ENCODE peak calls at places on chromosomes 3 and 15, in ten cellular contexts. One of them, this sample, is unnamed.

GRCh38 chr3:118544458-118544857 is 490.2 kb downstream of the IGSF11 start:
- DNase-seq in colonic mucosa: peak; percentile 51
- DNase-seq in Caco-2: no peak
- DNase-seq in dorsolateral prefrontal cortex: no peak
- DNase-seq in esophagus squamous epithelium: no peak
- DNase-seq in lower lobe of right lung: no peak
- DNase-seq in ovary: no peak
- DNase-seq in cardiac muscle cell: no peak
- DNase-seq in fibroblast of lung: peak; percentile 37
- DNase-seq in left lung: no peak
- DNase-seq in this sample: no peak

GRCh38 chr3:37026851-37027250 is 33.5 kb downstream of the MLH1 start:
- DNase-seq in lower lobe of right lung: no peak
- DNase-seq in esophagus squamous epithelium: no peak
- DNase-seq in cardiac muscle cell: no peak
- DNase-seq in colonic mucosa: no peak
- DNase-seq in ovary: no peak
- DNase-seq in Caco-2: no peak
- DNase-seq in left lung: no peak
- DNase-seq in dorsolateral prefrontal cortex: no peak
- DNase-seq in fibroblast of lung: no peak
- DNase-seq in this sample: no peak

GRCh38 chr15:41993447-41994170 is 21.3 kb upstream of the EHD4 start:
- DNase-seq in esophagus squamous epithelium: no peak
- DNase-seq in left lung: peak; percentile 37
- DNase-seq in cardiac muscle cell: no peak
- DNase-seq in dorsolateral prefrontal cortex: no peak
- DNase-seq in lower lobe of right lung: no peak
- DNase-seq in ovary: peak; percentile 17
- DNase-seq in Caco-2: no peak
- DNase-seq in fibroblast of lung: no peak
- DNase-seq in colonic mucosa: no peak
- DNase-seq in this sample: no peak

GRCh38 chr3:179288845-179289244 is 34.0 kb upstream of the ZNF639 start:
- DNase-seq in Caco-2: no peak
- DNase-seq in esophagus squamous epithelium: no peak
- DNase-seq in lower lobe of right lung: no peak
- DNase-seq in dorsolateral prefrontal cortex: no peak
- DNase-seq in cardiac muscle cell: no peak
- DNase-seq in ovary: no peak
- DNase-seq in fibroblast of lung: no peak
- DNase-seq in left lung: no peak
- DNase-seq in colonic mucosa: no peak
- DNase-seq in this sample: no peak

GRCh38 chr15:62135532-62136134 is 29.5 kb downstream of the C2CD4B start:
- DNase-seq in fibroblast of lung: peak; percentile 80
- DNase-seq in Caco-2: no peak
- DNase-seq in lower lobe of right lung: no peak
- DNase-seq in dorsolateral prefrontal cortex: no peak
- DNase-seq in esophagus squamous epithelium: no peak
- DNase-seq in cardiac muscle cell: no peak
- DNase-seq in left lung: no peak
- DNase-seq in colonic mucosa: peak; percentile 75
- DNase-seq in ovary: no peak
- DNase-seq in this sample: no peak

GRCh38 chr15:95304116-95304873 is 1026.2 kb upstream of the NR2F2 start:
- DNase-seq in cardiac muscle cell: peak; percentile 22
- DNase-seq in Caco-2: no peak
- DNase-seq in fibroblast of lung: peak; percentile 34
- DNase-seq in dorsolateral prefrontal cortex: no peak
- DNase-seq in ovary: peak; percentile 52
- DNase-seq in esophagus squamous epithelium: no peak
- DNase-seq in colonic mucosa: no peak
- DNase-seq in left lung: no peak
- DNase-seq in lower lobe of right lung: no peak
- DNase-seq in this sample: no peak

GRCh38 chr3:165446555-165446954 is 250.4 kb upstream of the SLITRK3 start:
- DNase-seq in dorsolateral prefrontal cortex: no peak
- DNase-seq in cardiac muscle cell: no peak
- DNase-seq in colonic mucosa: no peak
- DNase-seq in left lung: no peak
- DNase-seq in fibroblast of lung: no peak
- DNase-seq in ovary: no peak
- DNase-seq in lower lobe of right lung: no peak
- DNase-seq in Caco-2: no peak
- DNase-seq in esophagus squamous epithelium: no peak
- DNase-seq in this sample: no peak

GRCh38 chr15:60619131-60619530 is 140.2 kb upstream of the ICE2 start:
- DNase-seq in cardiac muscle cell: no peak
- DNase-seq in colonic mucosa: no peak
- DNase-seq in esophagus squamous epithelium: no peak
- DNase-seq in fibroblast of lung: no peak
- DNase-seq in dorsolateral prefrontal cortex: no peak
- DNase-seq in left lung: no peak
- DNase-seq in lower lobe of right lung: no peak
- DNase-seq in ovary: no peak
- DNase-seq in Caco-2: no peak
- DNase-seq in this sample: no peak

GRCh38 chr3:51357856-51358255 is 27.2 kb upstream of the MANF start:
- DNase-seq in esophagus squamous epithelium: no peak
- DNase-seq in cardiac muscle cell: no peak
- DNase-seq in Caco-2: no peak
- DNase-seq in dorsolateral prefrontal cortex: no peak
- DNase-seq in ovary: no peak
- DNase-seq in left lung: no peak
- DNase-seq in lower lobe of right lung: no peak
- DNase-seq in fibroblast of lung: no peak
- DNase-seq in colonic mucosa: no peak
- DNase-seq in this sample: no peak

GRCh38 chr3:167734498-167735232 is at the start of gene PDCD10:
- DNase-seq in esophagus squamous epithelium: peak; percentile 95
- DNase-seq in cardiac muscle cell: peak; percentile 99
- DNase-seq in lower lobe of right lung: peak; percentile 99
- DNase-seq in left lung: peak; percentile 98
- DNase-seq in colonic mucosa: peak; percentile 99
- DNase-seq in dorsolateral prefrontal cortex: peak; percentile 99
- DNase-seq in Caco-2: peak; percentile 98
- DNase-seq in ovary: peak; percentile 97
- DNase-seq in fibroblast of lung: peak; percentile 99
- DNase-seq in this sample: peak; percentile 99

GRCh38 chr3:177968891-177969290 is 567.3 kb upstream of the KCNMB2 start:
- DNase-seq in left lung: no peak
- DNase-seq in colonic mucosa: no peak
- DNase-seq in esophagus squamous epithelium: no peak
- DNase-seq in Caco-2: no peak
- DNase-seq in ovary: no peak
- DNase-seq in lower lobe of right lung: no peak
- DNase-seq in dorsolateral prefrontal cortex: no peak
- DNase-seq in fibroblast of lung: peak; percentile 68
- DNase-seq in cardiac muscle cell: no peak
- DNase-seq in this sample: no peak

GRCh38 chr15:68056097-68056865 is 2.2 kb downstream of the PIAS1 start:
- DNase-seq in Caco-2: no peak
- DNase-seq in lower lobe of right lung: no peak
- DNase-seq in colonic mucosa: no peak
- DNase-seq in fibroblast of lung: peak; percentile 52
- DNase-seq in left lung: no peak
- DNase-seq in cardiac muscle cell: no peak
- DNase-seq in esophagus squamous epithelium: no peak
- DNase-seq in dorsolateral prefrontal cortex: no peak
- DNase-seq in ovary: no peak
- DNase-seq in this sample: no peak

GRCh38 chr15:48925714-48926223 is 38.0 kb downstream of the SHC4 start:
- DNase-seq in Caco-2: no peak
- DNase-seq in dorsolateral prefrontal cortex: no peak
- DNase-seq in fibroblast of lung: peak; percentile 94
- DNase-seq in esophagus squamous epithelium: no peak
- DNase-seq in colonic mucosa: no peak
- DNase-seq in cardiac muscle cell: no peak
- DNase-seq in left lung: no peak
- DNase-seq in lower lobe of right lung: no peak
- DNase-seq in ovary: no peak
- DNase-seq in this sample: no peak

GRCh38 chr3:17258823-17259436 is 374.2 kb downstream of the PLCL2 start:
- DNase-seq in lower lobe of right lung: no peak
- DNase-seq in ovary: no peak
- DNase-seq in dorsolateral prefrontal cortex: no peak
- DNase-seq in colonic mucosa: no peak
- DNase-seq in fibroblast of lung: peak; percentile 19
- DNase-seq in Caco-2: no peak
- DNase-seq in esophagus squamous epithelium: no peak
- DNase-seq in cardiac muscle cell: peak; percentile 49
- DNase-seq in left lung: no peak
- DNase-seq in this sample: no peak

GRCh38 chr15:49103002-49103401 is 52.4 kb downstream of the COPS2 start:
- DNase-seq in colonic mucosa: no peak
- DNase-seq in Caco-2: no peak
- DNase-seq in left lung: no peak
- DNase-seq in lower lobe of right lung: no peak
- DNase-seq in esophagus squamous epithelium: no peak
- DNase-seq in dorsolateral prefrontal cortex: no peak
- DNase-seq in ovary: no peak
- DNase-seq in cardiac muscle cell: no peak
- DNase-seq in fibroblast of lung: peak; percentile 72
- DNase-seq in this sample: no peak

GRCh38 chr3:31246293-31247062 is 286.2 kb upstream of the STT3B start:
- DNase-seq in ovary: no peak
- DNase-seq in lower lobe of right lung: no peak
- DNase-seq in cardiac muscle cell: no peak
- DNase-seq in left lung: no peak
- DNase-seq in Caco-2: no peak
- DNase-seq in dorsolateral prefrontal cortex: no peak
- DNase-seq in esophagus squamous epithelium: no peak
- DNase-seq in colonic mucosa: no peak
- DNase-seq in fibroblast of lung: no peak
- DNase-seq in this sample: no peak
- H3K27me3 ChIP-seq in ovary: no peaks in the 10 kb centered on the region
- H3K27me3 ChIP-seq in lower lobe of right lung: no peaks in the 10 kb centered on the region
- H3K27me3 ChIP-seq in cardiac muscle cell: no peaks in the 10 kb centered on the region
- H3K27me3 ChIP-seq in left lung: no peaks in the 10 kb centered on the region
- H3K27me3 ChIP-seq in Caco-2: no peaks in the 10 kb centered on the region
- H3K27me3 ChIP-seq in dorsolateral prefrontal cortex: no peaks in the 10 kb centered on the region
- H3K27me3 ChIP-seq in esophagus squamous epithelium: no peaks in the 10 kb centered on the region
- H3K27me3 ChIP-seq in colonic mucosa: no peaks in the 10 kb centered on the region
- H3K27me3 ChIP-seq in fibroblast of lung: no peaks in the 10 kb centered on the region
- H3K27me3 ChIP-seq in this sample: no peaks in the 10 kb centered on the region

GRCh38 chr3:187014417-187014864 is 84.1 kb downstream of the ST6GAL1 start:
- DNase-seq in ovary: no peak
- DNase-seq in colonic mucosa: peak; percentile 17
- DNase-seq in dorsolateral prefrontal cortex: no peak
- DNase-seq in esophagus squamous epithelium: no peak
- DNase-seq in cardiac muscle cell: no peak
- DNase-seq in lower lobe of right lung: no peak
- DNase-seq in fibroblast of lung: no peak
- DNase-seq in left lung: no peak
- DNase-seq in Caco-2: no peak
- DNase-seq in this sample: peak; percentile 59

GRCh38 chr3:187016639-187017345 is 86.5 kb downstream of the ST6GAL1 start:
- DNase-seq in fibroblast of lung: peak; percentile 15
- DNase-seq in Caco-2: no peak
- DNase-seq in left lung: no peak
- DNase-seq in ovary: no peak
- DNase-seq in colonic mucosa: peak; percentile 9
- DNase-seq in dorsolateral prefrontal cortex: no peak
- DNase-seq in esophagus squamous epithelium: no peak
- DNase-seq in cardiac muscle cell: no peak
- DNase-seq in lower lobe of right lung: no peak
- DNase-seq in this sample: peak; percentile 48

GRCh38 chr3:187017511-187018230 is 87.3 kb downstream of the ST6GAL1 start:
- DNase-seq in colonic mucosa: peak; percentile 15
- DNase-seq in lower lobe of right lung: no peak
- DNase-seq in dorsolateral prefrontal cortex: no peak
- DNase-seq in fibroblast of lung: no peak
- DNase-seq in ovary: no peak
- DNase-seq in esophagus squamous epithelium: no peak
- DNase-seq in cardiac muscle cell: no peak
- DNase-seq in Caco-2: no peak
- DNase-seq in left lung: no peak
- DNase-seq in this sample: no peak

GRCh38 chr3:187013080-187013838 is 82.9 kb downstream of the ST6GAL1 start:
- DNase-seq in dorsolateral prefrontal cortex: no peak
- DNase-seq in esophagus squamous epithelium: no peak
- DNase-seq in lower lobe of right lung: no peak
- DNase-seq in ovary: no peak
- DNase-seq in colonic mucosa: peak; percentile 12
- DNase-seq in cardiac muscle cell: no peak
- DNase-seq in Caco-2: no peak
- DNase-seq in left lung: no peak
- DNase-seq in fibroblast of lung: no peak
- DNase-seq in this sample: no peak

GRCh38 chr3:187015903-187016638 is 85.7 kb downstream of the ST6GAL1 start:
- DNase-seq in colonic mucosa: peak; percentile 26
- DNase-seq in dorsolateral prefrontal cortex: no peak
- DNase-seq in esophagus squamous epithelium: no peak
- DNase-seq in fibroblast of lung: no peak
- DNase-seq in cardiac muscle cell: no peak
- DNase-seq in left lung: no peak
- DNase-seq in ovary: no peak
- DNase-seq in Caco-2: no peak
- DNase-seq in lower lobe of right lung: no peak
- DNase-seq in this sample: peak; percentile 53
- H3K4me3 ChIP-seq in colonic mucosa: no peak overlapping the region
- H3K4me3 ChIP-seq in dorsolateral prefrontal cortex: no peak overlapping the region
- H3K4me3 ChIP-seq in esophagus squamous epithelium: no peak overlapping the region
- H3K4me3 ChIP-seq in fibroblast of lung: no peak overlapping the region
- H3K4me3 ChIP-seq in cardiac muscle cell: no peak overlapping the region
- H3K4me3 ChIP-seq in left lung: no peak overlapping the region
- H3K4me3 ChIP-seq in ovary: no peak overlapping the region
- H3K4me3 ChIP-seq in Caco-2: no peak overlapping the region
- H3K4me3 ChIP-seq in lower lobe of right lung: no peak overlapping the region
- H3K4me3 ChIP-seq in this sample: no peak overlapping the region

GRCh38 chr3:66196633-66197032 is 24.2 kb upstream of the SLC25A26 start:
- DNase-seq in left lung: no peak
- DNase-seq in ovary: no peak
- DNase-seq in cardiac muscle cell: no peak
- DNase-seq in Caco-2: no peak
- DNase-seq in colonic mucosa: no peak
- DNase-seq in lower lobe of right lung: no peak
- DNase-seq in dorsolateral prefrontal cortex: no peak
- DNase-seq in fibroblast of lung: peak; percentile 9
- DNase-seq in esophagus squamous epithelium: no peak
- DNase-seq in this sample: no peak
- TF ChIP-seq CTCF in left lung: no peak
- TF ChIP-seq CTCF in ovary: no peak
- TF ChIP-seq CTCF in cardiac muscle cell: peak; percentile 23
- TF ChIP-seq CTCF in Caco-2: no peak
- TF ChIP-seq CTCF in colonic mucosa: no peak
- TF ChIP-seq CTCF in lower lobe of right lung: peak; percentile 15
- TF ChIP-seq CTCF in dorsolateral prefrontal cortex: peak; percentile 40
- TF ChIP-seq CTCF in fibroblast of lung: no peak
- TF ChIP-seq CTCF in esophagus squamous epithelium: no peak
- TF ChIP-seq CTCF in this sample: no peak

DNA sequence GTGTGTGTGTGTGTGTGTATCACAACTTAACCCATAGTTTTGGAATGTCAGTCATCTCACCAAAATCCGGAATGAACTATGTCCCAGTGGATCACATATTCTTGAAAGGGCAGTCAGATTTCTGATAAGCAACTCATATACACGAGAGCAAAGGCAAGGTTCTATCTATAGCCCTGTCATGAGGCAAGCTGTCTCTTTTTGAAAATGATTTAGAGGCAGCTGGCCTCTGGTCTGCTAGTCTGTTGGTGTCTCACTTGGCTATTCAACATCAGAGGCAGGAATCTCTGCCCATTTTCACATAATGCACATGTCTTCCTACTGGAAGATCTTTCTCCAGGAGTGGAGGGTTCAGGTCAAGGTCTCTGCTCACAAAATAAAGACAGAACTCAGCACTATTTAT is 79.8 kb downstream of the CNTN6 start:
- DNase-seq in Caco-2: no peak
- DNase-seq in colonic mucosa: no peak
- DNase-seq in fibroblast of lung: no peak
- DNase-seq in ovary: no peak
- DNase-seq in esophagus squamous epithelium: no peak
- DNase-seq in dorsolateral prefrontal cortex: no peak
- DNase-seq in lower lobe of right lung: no peak
- DNase-seq in left lung: no peak
- DNase-seq in cardiac muscle cell: peak; percentile 7
- DNase-seq in this sample: no peak
- H3K27me3 ChIP-seq in Caco-2: no peaks in the 10 kb centered on the region
- H3K27me3 ChIP-seq in colonic mucosa: no peaks in the 10 kb centered on the region
- H3K27me3 ChIP-seq in fibroblast of lung: no peaks in the 10 kb centered on the region
- H3K27me3 ChIP-seq in ovary: no peaks in the 10 kb centered on the region
- H3K27me3 ChIP-seq in esophagus squamous epithelium: no peaks in the 10 kb centered on the region
- H3K27me3 ChIP-seq in dorsolateral prefrontal cortex: no peaks in the 10 kb centered on the region
- H3K27me3 ChIP-seq in lower lobe of right lung: no peaks in the 10 kb centered on the region
- H3K27me3 ChIP-seq in left lung: no peaks in the 10 kb centered on the region
- H3K27me3 ChIP-seq in cardiac muscle cell: peaks cover 24% of the 10 kb centered on the region
- H3K27me3 ChIP-seq in this sample: no peaks in the 10 kb centered on the region